ENCODE peak calls at places on chromosomes 3 and 15, in seven cellular contexts. N is brain microvascular endothelial cell, U is coronary artery, A is Peyer's patch, I is transverse colon, F is GM20000, E is dorsolateral prefrontal cortex. X is an unnamed sample.

GRCh38 chr3:67113802-67114407 is 115.8 kb downstream of the KBTBD8 start:
- DNase-seq in F (peak), U (no peak), N (peak), E (peak), I (peak), A (peak), X (peak)

GRCh38 chr3:42387802-42388651 is 22.4 kb downstream of the LYZL4 start:
- DNase-seq in U (peak), E (no peak), A (no peak), I (no peak), F (no peak), N (peak), X (no peak)

GRCh38 chr15:67018451-67018850 is 47.0 kb upstream of the SMAD3 start:
- DNase-seq in F (no peak), I (no peak), E (no peak), A (no peak), N (no peak), U (no peak), X (no peak)

GRCh38 chr15:85743392-85744045 is 51.2 kb downstream of the KLHL25 start:
- DNase-seq in F (no peak), U (no peak), N (no peak), A (no peak), E (no peak), I (no peak), X (no peak)

GRCh38 chr3:110881069-110881468 is 190.5 kb upstream of the NECTIN3 start:
- DNase-seq in A (peak), U (no peak), E (peak), N (peak), F (peak), I (peak), X (no peak)

GRCh38 chr3:111989061-111989678 is 9.6 kb upstream of the TAGLN3 start:
- DNase-seq in F (peak), U (no peak), E (no peak), I (no peak), N (peak), A (peak), X (no peak)

GRCh38 chr15:52076889-52077781 is 35.4 kb downstream of the BCL2L10 start:
- DNase-seq in I (peak), F (peak), N (peak), E (no peak), A (peak), U (no peak), X (no peak)

GRCh38 chr15:56272474-56272873 is 28.8 kb upstream of the RFX7 start:
- DNase-seq in A (no peak), U (no peak), E (no peak), F (no peak), I (no peak), N (no peak), X (no peak)

GRCh38 chr3:86958534-86958933 is 32.4 kb downstream of the VGLL3 start:
- DNase-seq in N (peak), U (no peak), F (no peak), E (no peak), I (no peak), A (no peak), X (no peak)

GRCh38 chr15:45497261-45497660 is 25.3 kb downstream of the SLC30A4 start:
- DNase-seq in A (no peak), F (no peak), E (no peak), N (no peak), U (no peak), I (no peak), X (no peak)

GRCh38 chr3:41338276-41338675 is 139.0 kb downstream of the CTNNB1 start:
- DNase-seq in E (no peak), N (peak), A (no peak), I (no peak), F (no peak), U (no peak), X (no peak)

GRCh38 chr3:32681811-32682210 is 3.2 kb upstream of the CNOT10 start:
- DNase-seq in N (no peak), A (no peak), I (no peak), E (no peak), F (no peak), U (no peak), X (no peak)

GRCh38 chr3:180615954-180616353 is 14.0 kb downstream of the TTC14 start:
- DNase-seq in F (no peak), E (no peak), N (no peak), I (no peak), A (no peak), U (no peak), X (no peak)

GRCh38 chr3:52890735-52891134 is 6.6 kb downstream of the STIMATE start:
- DNase-seq in U (no peak), E (no peak), N (peak), I (no peak), F (no peak), A (no peak), X (no peak)

GRCh38 chr3:143416229-143416628 is 296.7 kb downstream of the CHST2 start:
- DNase-seq in N (no peak), U (no peak), I (no peak), E (no peak), A (no peak), F (no peak), X (no peak)

GRCh38 chr3:5299146-5299545 is 111.6 kb downstream of the EDEM1 start:
- DNase-seq in U (no peak), I (no peak), N (no peak), A (no peak), F (no peak), E (no peak), X (no peak)

GRCh38 chr15:55770808-55771207 is 27.9 kb upstream of the PRTG start:
- DNase-seq in U (no peak), N (no peak), A (no peak), F (no peak), I (no peak), E (no peak), X (no peak)

GRCh38 chr15:98760112-98760826 is 111.9 kb downstream of the IGF1R start:
- DNase-seq in U (no peak), I (no peak), A (no peak), N (no peak), E (no peak), F (no peak), X (no peak)

GRCh38 chr3:46479021-46479420 is 14.3 kb upstream of the LTF start:
- DNase-seq in E (no peak), U (peak), F (no peak), I (no peak), A (no peak), N (no peak), X (no peak)

GRCh38 chr3:197520311-197521276 is 35.2 kb downstream of the BDH1 start:
- DNase-seq in N (peak), U (no peak), A (peak), E (no peak), I (peak), F (no peak), X (no peak)

GRCh38 chr15:78640840-78641733 is at the start of gene CHRNB4:
- DNase-seq in F (no peak), I (peak), E (no peak), U (no peak), N (no peak), A (no peak), X (no peak)

GRCh38 chr3:112635674-112636073 is 5.3 kb downstream of the CCDC80 start:
- DNase-seq in A (no peak), I (peak), N (peak), F (no peak), E (no peak), U (no peak), X (no peak)

GRCh38 chr3:56754753-56755365 is 46.9 kb downstream of the ARHGEF3 start:
- DNase-seq in I (peak), N (no peak), A (peak), U (no peak), F (peak), E (no peak), X (no peak)

GRCh38 chr3:69082805-69083204 is 1.9 kb upstream of the ARL6IP5 start:
- DNase-seq in U (no peak), A (peak), F (peak), N (peak), E (no peak), I (peak), X (no peak)

GRCh38 chr15:60328852-60329443 is 68.8 kb downstream of the ANXA2 start:
- DNase-seq in A (peak), E (no peak), U (no peak), I (no peak), N (peak), F (peak), X (no peak)

GRCh38 chr15:64092075-64092820 is 1.4 kb downstream of the CIAO2A start:
- DNase-seq in A (no peak), U (no peak), F (peak), I (no peak), N (no peak), E (no peak), X (no peak)
- TF ChIP-seq CTCF in A (no peak), U (no peak), F (no peak), I (no peak), N (no peak), E (no peak), X (no peak)

DNA sequence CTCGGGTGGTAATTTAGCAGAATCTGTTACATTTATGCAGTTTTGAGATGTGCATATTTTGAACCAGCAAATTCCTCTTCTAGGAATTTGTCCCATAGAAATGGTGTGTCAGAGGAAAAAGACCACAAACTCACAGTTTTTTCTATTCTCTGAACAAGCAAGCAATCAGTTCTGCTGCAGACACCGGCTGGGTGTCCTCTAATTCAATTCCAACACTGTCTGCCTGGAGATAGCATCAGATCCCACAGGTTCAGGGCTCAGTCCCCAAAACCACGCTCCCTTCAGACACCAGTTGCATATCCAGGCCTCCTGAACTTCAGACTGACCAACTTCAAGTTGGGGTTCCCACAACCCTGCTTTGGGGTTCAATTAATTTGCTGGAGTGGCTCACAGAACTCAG is 36.5 kb downstream of the APH1B start:
- DNase-seq in F (no peak), U (no peak), E (no peak), I (no peak), N (no peak), A (no peak), X (no peak)
- TF ChIP-seq CTCF in F (no peak), U (no peak), E (no peak), I (no peak), N (no peak), A (no peak), X (no peak)

DNA sequence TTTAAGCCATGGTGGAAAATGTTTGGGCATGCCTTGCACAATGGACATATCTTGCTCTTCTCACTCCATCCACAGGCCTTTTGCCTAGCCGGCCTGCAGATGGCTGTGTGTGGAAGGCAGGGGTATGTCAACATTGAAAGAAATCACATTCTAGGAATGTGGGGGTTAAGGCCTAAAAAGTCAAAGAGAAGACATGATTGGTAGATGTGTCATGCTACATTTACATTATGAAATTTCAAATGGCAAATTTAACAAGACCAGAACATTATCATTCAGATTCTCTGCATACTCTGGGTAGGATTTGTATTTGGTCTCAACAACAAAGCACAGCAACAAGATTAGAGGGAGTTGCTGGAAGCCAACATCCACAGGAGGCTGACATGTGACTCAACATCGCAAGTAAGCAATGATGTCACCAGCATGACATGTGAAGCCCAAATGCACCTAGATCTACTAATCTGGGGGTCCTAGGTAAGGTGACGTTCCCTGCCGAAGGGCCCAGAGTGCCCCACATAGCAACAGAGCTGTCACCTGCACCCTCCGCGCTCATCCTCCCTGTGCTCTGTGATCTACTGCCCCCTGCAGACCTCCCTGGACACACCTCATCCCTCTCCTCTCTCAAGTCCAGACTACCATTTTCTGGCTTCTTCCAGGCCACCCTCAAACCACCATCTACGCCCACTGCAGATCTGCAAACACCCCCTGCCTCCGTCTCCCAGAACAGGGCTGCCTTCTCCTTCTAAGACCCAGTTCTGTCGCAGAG is 39.4 kb downstream of the CLDN18 start:
- DNase-seq in A (no peak), I (no peak), E (no peak), U (no peak), N (peak), F (no peak), X (no peak)
- TF ChIP-seq CTCF in A (no peak), I (no peak), E (no peak), U (no peak), N (peak), F (no peak), X (no peak)

GRCh38 chr15:41115652-41116115 is 396 bp downstream of the INO80 start:
- DNase-seq in U (peak), E (peak), A (peak), N (no peak), F (no peak), I (peak), X (peak)

GRCh38 chr15:41116116-41116871 is at the start of gene INO80:
- DNase-seq in F (peak), E (peak), U (peak), A (peak), N (peak), I (peak), X (peak)

GRCh38 chr15:41116872-41117242 is 777 bp upstream of the INO80 start:
- DNase-seq in U (no peak), E (no peak), I (no peak), A (no peak), F (no peak), N (no peak), X (no peak)

DNA sequence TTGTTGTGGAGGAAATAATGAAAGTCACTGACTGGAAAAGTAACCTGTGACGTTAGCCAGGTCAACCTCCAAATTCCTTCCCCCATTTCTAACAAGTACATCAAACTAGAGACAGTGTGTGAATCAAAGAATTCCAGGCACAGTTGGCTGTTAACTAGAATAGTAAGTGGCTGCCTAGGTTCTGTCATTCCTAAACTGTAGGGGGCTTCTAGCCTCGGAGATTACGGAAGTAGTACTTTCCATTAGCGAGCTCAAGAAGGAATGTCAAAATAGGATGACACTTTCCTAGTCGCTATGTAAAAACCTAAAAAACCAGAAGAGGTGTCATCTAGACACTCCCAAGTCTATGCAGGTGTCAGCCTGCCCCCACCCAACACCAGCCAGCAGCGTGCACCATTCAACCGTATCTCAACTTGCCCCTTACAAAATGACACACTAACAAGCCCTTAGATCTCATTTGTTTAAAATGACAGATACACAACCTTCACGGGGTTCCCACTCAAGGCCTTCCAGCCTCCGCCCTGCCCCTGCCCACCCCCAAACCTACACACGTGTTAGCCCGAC is 910 bp downstream of the INO80 start:
- DNase-seq in I (no peak), F (peak), A (no peak), E (no peak), N (peak), U (no peak), X (no peak)
- TF ChIP-seq CTCF in I (peak), F (no peak), A (no peak), E (no peak), N (peak), U (no peak), X (no peak)

GRCh38 chr3:184135149-184135910 is at the start of gene EIF2B5:
- DNase-seq in F (peak), E (peak), I (peak), N (peak), A (peak), U (peak), X (no peak)
- TF ChIP-seq CTCF in F (no peak), E (peak), I (peak), N (peak), A (no peak), U (no peak), X (no peak)

DNA sequence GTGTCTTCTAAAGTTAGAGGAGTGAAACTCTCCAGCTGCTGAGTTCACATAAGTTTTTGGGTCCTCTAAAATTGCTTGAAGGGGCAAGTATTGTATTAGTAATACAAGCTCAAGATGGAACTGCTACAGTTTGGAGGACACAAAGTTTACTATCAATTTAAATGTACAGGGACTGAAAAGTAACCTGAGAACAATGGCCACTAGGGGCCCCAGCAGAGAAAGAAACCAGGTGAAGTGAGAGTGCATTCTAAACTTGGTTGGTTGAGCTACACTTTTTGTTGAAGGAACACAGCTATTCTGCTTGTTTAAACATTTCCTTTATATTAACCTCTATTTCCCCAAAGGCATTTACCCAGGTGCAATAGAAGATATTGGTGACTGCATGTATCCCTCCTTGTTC is 755.5 kb downstream of the GBE1 start:
- DNase-seq in F (no peak), N (no peak), I (no peak), E (no peak), A (no peak), U (no peak), X (no peak)
- TF ChIP-seq CTCF in F (no peak), N (no peak), I (no peak), E (no peak), A (no peak), U (no peak), X (no peak)

GRCh38 chr3:149393355-149394165 is 16.1 kb upstream of the TM4SF1 start:
- DNase-seq in A (peak), N (peak), U (no peak), E (peak), I (peak), F (peak), X (peak)
- TF ChIP-seq CTCF in A (peak), N (peak), U (peak), E (peak), I (peak), F (peak), X (peak)

GRCh38 chr3:25021816-25022215 is 406.2 kb upstream of the RARB start:
- DNase-seq in U (no peak), A (no peak), N (peak), F (no peak), I (no peak), E (no peak), X (no peak)
- TF ChIP-seq CTCF in U (no peak), A (no peak), N (peak), F (no peak), I (peak), E (peak), X (no peak)